ENCODE peak calls at places on chromosomes 3 and 15, in seven cellular contexts. U is upper lobe of right lung; X is tibial artery; B is HCT116; D is pancreas; E is fibroblast of pulmonary artery; R is CD4-positive, alpha-beta T cell. A is an unnamed sample.

GRCh38 chr3:152376351-152377183 is 107.8 kb downstream of the MBNL1 start:
- DNase-seq in U (no peak), X (no peak), B (no peak), D (no peak), E (peak), R (no peak), A (no peak)

GRCh38 chr15:88513195-88513594 is 33.3 kb downstream of the DET1 start:
- DNase-seq in U (no peak), X (no peak), B (no peak), D (no peak), E (no peak), R (no peak), A (no peak)

GRCh38 chr15:100767002-100767825 is 112.4 kb upstream of the ALDH1A3 start:
- DNase-seq in U (peak), X (no peak), B (no peak), D (no peak), E (no peak), R (no peak), A (peak)

GRCh38 chr15:57647071-57647790 is 55.5 kb downstream of the MYZAP start:
- DNase-seq in U (no peak), X (no peak), B (no peak), D (no peak), E (no peak), R (no peak), A (no peak)

GRCh38 chr15:74817370-74817737 is 4.7 kb downstream of the LMAN1L start:
- DNase-seq in U (no peak), X (no peak), B (no peak), D (no peak), E (peak), R (no peak), A (no peak)

GRCh38 chr3:184466413-184466960 is 86.6 kb downstream of the CHRD start:
- DNase-seq in U (peak), X (peak), B (no peak), D (no peak), E (peak), R (no peak), A (peak)

GRCh38 chr15:55289011-55289572 is 521 bp downstream of the RAB27A start:
- DNase-seq in U (peak), X (peak), B (no peak), D (peak), E (peak), R (peak), A (no peak)

GRCh38 chr3:43872301-43872700 is 181.6 kb downstream of the ABHD5 start:
- DNase-seq in U (no peak), X (no peak), B (no peak), D (no peak), E (peak), R (no peak), A (no peak)

GRCh38 chr3:46998121-46998851 is 18.8 kb downstream of the NBEAL2 start:
- DNase-seq in U (peak), X (peak), B (peak), D (peak), E (peak), R (peak), A (peak)

GRCh38 chr15:37079726-37080125 is 20.6 kb downstream of the MEIS2 start:
- DNase-seq in U (no peak), X (no peak), B (no peak), D (no peak), E (peak), R (no peak), A (no peak)

GRCh38 chr3:105493305-105493892 is 126.7 kb downstream of the ALCAM start:
- DNase-seq in U (no peak), X (no peak), B (no peak), D (no peak), E (no peak), R (no peak), A (no peak)

GRCh38 chr3:15557511-15557946 is 36.0 kb upstream of the COLQ start:
- DNase-seq in U (no peak), X (peak), B (peak), D (no peak), E (peak), R (peak), A (no peak)

GRCh38 chr15:90114451-90114901 is 12.2 kb upstream of the IDH2 start:
- DNase-seq in U (no peak), X (no peak), B (no peak), D (no peak), E (no peak), R (no peak), A (no peak)

GRCh38 chr15:34318277-34319079 is 19.1 kb downstream of the SLC12A6 start:
- DNase-seq in U (no peak), X (peak), B (peak), D (peak), E (peak), R (peak), A (no peak)

GRCh38 chr3:122082357-122082756 is 27.2 kb downstream of the CD86 start:
- DNase-seq in U (no peak), X (no peak), B (no peak), D (no peak), E (no peak), R (no peak), A (no peak)

GRCh38 chr3:172591876-172592771 is 68.9 kb upstream of the TNFSF10 start:
- DNase-seq in U (no peak), X (no peak), B (no peak), D (no peak), E (no peak), R (peak), A (no peak)

GRCh38 chr15:67900621-67901147 is 60.8 kb upstream of the RNU6-1 start:
- DNase-seq in U (no peak), X (no peak), B (no peak), D (no peak), E (no peak), R (no peak), A (no peak)

GRCh38 chr15:93829115-93829849 is 402.1 kb upstream of the MCTP2 start:
- DNase-seq in U (no peak), X (peak), B (no peak), D (no peak), E (peak), R (no peak), A (no peak)

GRCh38 chr15:73872370-73872769 is 994 bp upstream of the TBC1D21 start:
- DNase-seq in U (no peak), X (no peak), B (no peak), D (no peak), E (peak), R (no peak), A (no peak)

GRCh38 chr15:74123131-74123429 is 7.3 kb upstream of the ISLR2 start:
- DNase-seq in U (no peak), X (no peak), B (no peak), D (no peak), E (no peak), R (no peak), A (no peak)

GRCh38 chr3:45095916-45096526 is 50.2 kb downstream of the CDCP1 start:
- DNase-seq in U (no peak), X (peak), B (no peak), D (peak), E (peak), R (no peak), A (no peak)

GRCh38 chr3:146781606-146782005 is 176.5 kb upstream of the PLSCR5 start:
- DNase-seq in U (no peak), X (no peak), B (no peak), D (no peak), E (peak), R (no peak), A (no peak)

GRCh38 chr3:16524196-16524595 is 10.7 kb upstream of the RFTN1 start:
- DNase-seq in U (no peak), X (no peak), B (no peak), D (no peak), E (no peak), R (no peak), A (no peak)

GRCh38 chr3:30471076-30471475 is 135.3 kb upstream of the TGFBR2 start:
- DNase-seq in U (no peak), X (no peak), B (no peak), D (no peak), E (peak), R (no peak), A (no peak)

GRCh38 chr15:60370804-60371700 is 26.7 kb downstream of the ANXA2 start:
- DNase-seq in U (no peak), X (peak), B (peak), D (peak), E (peak), R (no peak), A (no peak)

GRCh38 chr15:77482570-77482969 is 61.9 kb downstream of the HMG20A start:
- DNase-seq in U (no peak), X (no peak), B (no peak), D (no peak), E (peak), R (no peak), A (no peak)

GRCh38 chr3:184662192-184662591 is 49.7 kb downstream of the MAGEF1 start:
- DNase-seq in U (no peak), X (no peak), B (no peak), D (no peak), E (peak), R (no peak), A (no peak)

GRCh38 chr3:114827495-114827894 is 319.6 kb downstream of the ZBTB20 start:
- DNase-seq in U (no peak), X (no peak), B (peak), D (no peak), E (peak), R (no peak), A (no peak)

GRCh38 chr3:53803816-53804545 is 42.2 kb downstream of the CHDH start:
- DNase-seq in U (peak), X (peak), B (no peak), D (no peak), E (no peak), R (no peak), A (peak)

GRCh38 chr15:96473556-96473955 is 143.1 kb downstream of the NR2F2 start:
- DNase-seq in U (no peak), X (no peak), B (no peak), D (no peak), E (no peak), R (no peak), A (no peak)

GRCh38 chr3:191461113-191461595 is at the start of gene PYDC2:
- DNase-seq in U (no peak), X (no peak), B (no peak), D (no peak), E (no peak), R (no peak), A (no peak)

GRCh38 chr3:9340450-9341009 is 22.3 kb upstream of the THUMPD3 start:
- DNase-seq in U (no peak), X (no peak), B (peak), D (no peak), E (peak), R (no peak), A (no peak)

GRCh38 chr15:93025625-93025982 is 63.4 kb downstream of the RGMA start:
- DNase-seq in U (no peak), X (no peak), B (no peak), D (no peak), E (no peak), R (no peak), A (no peak)

GRCh38 chr3:43435706-43436105 is 149.4 kb downstream of the SNRK start:
- DNase-seq in U (no peak), X (no peak), B (no peak), D (no peak), E (no peak), R (no peak), A (no peak)

GRCh38 chr3:61650276-61650675 is 88.9 kb downstream of the PTPRG start:
- DNase-seq in U (no peak), X (peak), B (no peak), D (no peak), E (peak), R (no peak), A (no peak)

GRCh38 chr3:187765342-187765741 is 20.1 kb upstream of the BCL6 start:
- DNase-seq in U (no peak), X (no peak), B (no peak), D (no peak), E (no peak), R (no peak), A (no peak)

DNA sequence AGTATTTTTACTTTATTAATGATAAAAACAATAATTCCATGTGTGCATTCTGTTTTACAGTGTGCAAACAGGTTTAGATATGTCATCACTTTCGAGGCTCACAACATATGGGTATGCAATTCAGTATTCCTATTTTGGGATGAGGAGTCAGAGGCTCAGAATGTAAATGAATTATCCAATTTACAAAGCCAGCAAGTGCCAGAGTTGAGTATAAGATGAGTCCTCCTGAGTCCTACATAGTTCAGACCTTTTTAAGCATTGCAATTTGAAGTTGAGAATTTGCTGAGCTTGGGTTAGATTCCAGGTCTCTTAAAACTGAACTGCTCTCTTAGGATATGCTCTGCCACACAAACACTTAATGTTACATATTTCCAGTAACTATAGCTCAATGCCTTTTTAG is 424.2 kb upstream of the ROBO2 start:
- DNase-seq in U (no peak), X (no peak), B (no peak), D (no peak), E (no peak), R (no peak), A (no peak)
- TF ChIP-seq CTCF in U (no peak), X (no peak), B (no peak), D (no peak), E (no peak), R (no peak), A (no peak)

GRCh38 chr3:14524920-14525660 is 15.1 kb downstream of the GRIP2 start:
- DNase-seq in U (peak), X (peak), B (no peak), D (no peak), E (no peak), R (no peak), A (peak)

GRCh38 chr3:14522129-14522691 is 17.9 kb downstream of the GRIP2 start:
- DNase-seq in U (peak), X (no peak), B (no peak), D (no peak), E (no peak), R (no peak), A (peak)

GRCh38 chr3:14524311-14524711 is 15.8 kb downstream of the GRIP2 start:
- DNase-seq in U (peak), X (no peak), B (no peak), D (no peak), E (no peak), R (no peak), A (peak)

GRCh38 chr3:14522768-14523167 is 17.4 kb downstream of the GRIP2 start:
- DNase-seq in U (peak), X (no peak), B (no peak), D (no peak), E (no peak), R (no peak), A (peak)

GRCh38 chr3:14523792-14524191 is 16.4 kb downstream of the GRIP2 start:
- DNase-seq in U (peak), X (no peak), B (no peak), D (no peak), E (no peak), R (no peak), A (no peak)
- TF ChIP-seq CTCF in U (no peak), X (no peak), B (no peak), D (no peak), E (no peak), R (no peak), A (no peak)

GRCh38 chr3:57078366-57079220 is 18.1 kb downstream of the SPATA12 start:
- DNase-seq in U (peak), X (peak), B (no peak), D (peak), E (peak), R (peak), A (no peak)
- TF ChIP-seq CTCF in U (no peak), X (no peak), B (peak), D (no peak), E (no peak), R (no peak), A (peak)

DNA sequence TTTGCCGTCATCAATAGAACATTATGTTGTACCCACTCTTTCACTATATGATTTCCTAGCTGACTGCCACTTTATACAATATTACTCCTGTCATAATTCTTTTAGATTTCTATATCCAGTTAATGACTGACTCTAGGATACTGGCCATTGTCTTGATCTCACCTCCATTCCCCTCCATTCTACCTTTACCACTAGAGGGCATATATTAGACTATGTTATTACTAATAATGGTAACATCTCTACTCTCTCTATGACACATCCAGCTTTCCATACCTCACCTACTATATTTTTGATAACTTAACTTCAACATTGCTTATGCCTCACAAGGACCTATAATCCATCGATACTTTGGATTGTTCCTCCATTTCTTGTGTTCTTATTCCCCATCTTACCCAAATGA is 31.4 kb upstream of the POU1F1 start:
- DNase-seq in U (no peak), X (no peak), B (no peak), D (no peak), E (peak), R (no peak), A (no peak)
- TF ChIP-seq CTCF in U (peak), X (no peak), B (no peak), D (no peak), E (peak), R (no peak), A (peak)

DNA sequence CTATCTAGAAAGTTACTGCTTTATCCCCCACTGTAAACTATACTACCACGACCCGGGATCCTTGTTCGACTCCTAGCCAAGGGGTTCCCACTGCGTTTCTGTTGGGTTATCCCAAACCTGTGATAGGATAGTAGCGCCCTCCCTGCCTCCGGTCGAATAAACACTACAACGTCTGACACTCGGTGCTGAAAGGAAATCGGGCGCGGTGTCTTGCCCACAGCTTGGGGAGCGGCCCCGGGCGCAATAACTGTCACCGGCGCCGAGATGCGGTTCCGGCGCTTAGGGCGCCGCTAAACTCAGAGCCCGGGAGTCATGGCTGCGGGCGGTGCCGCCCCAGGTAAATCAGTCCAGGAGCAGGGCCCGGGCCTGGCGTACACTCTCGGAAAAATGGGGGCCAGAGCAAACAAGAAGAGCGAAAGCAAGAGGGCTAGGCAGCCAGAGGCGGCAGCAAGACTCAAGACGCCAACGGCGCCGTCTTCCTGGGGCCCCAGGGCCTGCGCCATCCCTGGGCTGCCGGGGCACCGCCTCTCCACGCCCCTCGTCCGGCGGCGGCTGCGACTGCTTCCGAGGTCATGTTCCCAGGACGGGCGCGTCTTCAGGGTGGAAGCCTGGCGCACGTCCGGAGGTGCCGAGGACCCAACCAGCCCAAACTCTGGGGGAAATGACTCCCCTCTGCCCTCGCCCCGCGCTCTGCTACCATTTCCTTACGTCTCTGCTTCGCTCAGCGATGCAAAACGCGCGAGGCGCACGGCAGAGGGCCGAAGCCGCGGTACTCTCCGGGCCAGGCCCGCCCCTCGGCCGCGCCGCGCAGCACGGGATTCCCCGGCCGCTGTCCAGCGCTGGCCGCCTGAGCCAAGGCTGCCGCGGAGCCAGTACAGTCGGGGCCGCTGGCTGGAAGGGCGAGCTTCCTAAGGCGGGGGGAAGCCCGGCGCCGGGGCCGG is at the start of gene DUT:
- DNase-seq in U (peak), X (peak), B (peak), D (peak), E (peak), R (peak), A (peak)
- TF ChIP-seq CTCF in U (no peak), X (no peak), B (no peak), D (no peak), E (no peak), R (no peak), A (peak)